ENCODE peak calls at places on chromosomes 12 and 14, in eight cellular contexts. D is PC-3; A is breast epithelium; M is psoas muscle; C is CD4-positive, alpha-beta T cell; X is colonic mucosa; S is heart left ventricle; Z is right atrium auricular region. P is an unnamed sample.
A peak's percentile ranks its signal among the peaks of the same experiment; 100 is the strongest.

GRCh38 chr12:106001105-106001489 is 137.7 kb downstream of the NUAK1 start:
- DNase-seq in M (no peak), D (no peak), Z (no peak), S (no peak), C (no peak), A (no peak), X (no peak), P (no peak)

GRCh38 chr12:129245769-129246168 is 392.5 kb downstream of the GLT1D1 start:
- DNase-seq in Z (no peak), D (no peak), X (no peak), A (no peak), S (no peak), C (no peak), M (no peak), P (no peak)

GRCh38 chr12:57455374-57456144 is 452 bp downstream of the INHBE start:
- DNase-seq in X (no peak), S (no peak), C (no peak), Z (no peak), M (peak; percentile 59), D (no peak), A (no peak), P (no peak)

GRCh38 chr14:77195766-77196165 is 14.2 kb downstream of the TMEM63C start:
- DNase-seq in S (no peak), A (no peak), C (no peak), M (no peak), D (no peak), X (no peak), Z (no peak), P (no peak)

GRCh38 chr12:91722072-91722471 is 423.6 kb downstream of the BTG1 start:
- DNase-seq in M (no peak), C (no peak), S (no peak), Z (no peak), X (no peak), A (no peak), D (peak; percentile 71), P (no peak)

GRCh38 chr14:101888182-101888581 is 76.2 kb upstream of the DYNC1H1 start:
- DNase-seq in D (no peak), C (no peak), M (no peak), X (peak; percentile 10), Z (no peak), S (no peak), A (no peak), P (peak; percentile 34)

GRCh38 chr12:42504049-42504448 is 85.5 kb downstream of the PRICKLE1 start:
- DNase-seq in S (no peak), X (no peak), D (no peak), M (no peak), A (no peak), C (no peak), Z (no peak), P (no peak)

GRCh38 chr14:100438678-100439592 is 115.8 kb downstream of the SLC25A47 start:
- DNase-seq in Z (peak; percentile 53), C (no peak), D (peak; percentile 96), M (no peak), A (peak; percentile 82), X (peak; percentile 89), S (no peak), P (no peak)

GRCh38 chr14:88380405-88380804 is 5.1 kb upstream of the SPATA7 start:
- DNase-seq in S (no peak), X (no peak), D (peak; percentile 61), C (no peak), Z (no peak), M (no peak), A (no peak), P (no peak)

GRCh38 chr14:94132285-94132887 is 3.0 kb upstream of the IFI27L2 start:
- DNase-seq in A (no peak), D (peak; percentile 78), M (no peak), S (no peak), C (peak; percentile 62), Z (peak; percentile 75), X (peak; percentile 68), P (no peak)

GRCh38 chr12:50923361-50924130 is 28.8 kb upstream of the HIGD1C start:
- DNase-seq in A (no peak), D (no peak), M (no peak), X (no peak), Z (no peak), S (no peak), C (no peak), P (no peak)

GRCh38 chr14:98210045-98210678 is 1061.8 kb downstream of the BCL11B start:
- DNase-seq in Z (no peak), X (no peak), S (no peak), M (no peak), A (no peak), D (no peak), C (peak; percentile 53), P (no peak)

GRCh38 chr12:79895041-79895440 is 39.9 kb downstream of the PPP1R12A start:
- DNase-seq in D (no peak), S (no peak), X (no peak), C (no peak), Z (no peak), A (no peak), M (no peak), P (no peak)

GRCh38 chr14:93538411-93538810 is 107.7 kb downstream of the UNC79 start:
- DNase-seq in S (no peak), A (no peak), Z (no peak), X (no peak), C (no peak), M (no peak), D (peak; percentile 20), P (no peak)

GRCh38 chr12:59372971-59373370 is 222.9 kb upstream of the SLC16A7 start:
- DNase-seq in X (no peak), M (no peak), D (peak; percentile 52), A (no peak), C (no peak), Z (no peak), S (no peak), P (no peak)

GRCh38 chr14:62763951-62764350 is 281.3 kb downstream of the KCNH5 start:
- DNase-seq in S (no peak), X (no peak), D (no peak), Z (no peak), A (no peak), C (no peak), M (no peak), P (no peak)

GRCh38 chr12:93174048-93174447 is 203.7 kb upstream of the NUDT4 start:
- DNase-seq in A (no peak), C (no peak), Z (no peak), D (no peak), X (no peak), S (no peak), M (no peak), P (no peak)

GRCh38 chr14:101858791-101859537 is 97.5 kb downstream of the PPP2R5C start:
- DNase-seq in M (no peak), S (no peak), A (no peak), C (no peak), D (no peak), Z (peak; percentile 11), X (no peak), P (no peak)

GRCh38 chr14:33968722-33969121 is 17.8 kb upstream of the EGLN3 start:
- DNase-seq in A (no peak), M (no peak), D (no peak), Z (no peak), C (no peak), S (no peak), X (no peak), P (no peak)

GRCh38 chr14:63342381-63342780 is 23.6 kb upstream of the GPHB5 start:
- DNase-seq in D (peak; percentile 31), S (no peak), C (no peak), M (no peak), A (no peak), Z (no peak), X (no peak), P (no peak)

GRCh38 chr12:100404769-100405407 is 48.0 kb downstream of the SLC17A8 start:
- DNase-seq in A (no peak), Z (no peak), S (no peak), C (no peak), X (peak; percentile 34), D (peak; percentile 51), M (no peak), P (no peak)

GRCh38 chr14:93094121-93094918 is 21.4 kb downstream of the ITPK1 start:
- DNase-seq in A (no peak), M (no peak), Z (no peak), D (no peak), C (no peak), X (no peak), S (no peak), P (no peak)

GRCh38 chr12:108564724-108565123 is 2.3 kb downstream of the ISCU start:
- DNase-seq in Z (no peak), S (no peak), C (no peak), A (no peak), X (peak; percentile 18), M (no peak), D (no peak), P (no peak)

GRCh38 chr14:36254020-36254614 is 66.3 kb downstream of the MBIP start:
- DNase-seq in C (no peak), M (no peak), A (no peak), X (no peak), S (no peak), D (peak; percentile 25), Z (no peak), P (no peak)

GRCh38 chr12:102958073-102958829 is 777 bp downstream of the ASCL1 start:
- DNase-seq in Z (no peak), M (no peak), C (no peak), D (no peak), A (no peak), S (no peak), X (no peak), P (no peak)

GRCh38 chr12:1728824-1729223 is 38.0 kb downstream of the ADIPOR2 start:
- DNase-seq in X (no peak), C (no peak), S (no peak), Z (no peak), M (no peak), D (no peak), A (no peak), P (no peak)
- TF ChIP-seq CTCF in X (no peak), C (no peak), S (no peak), Z (no peak), M (no peak), D (no peak), A (no peak), P (no peak)

DNA sequence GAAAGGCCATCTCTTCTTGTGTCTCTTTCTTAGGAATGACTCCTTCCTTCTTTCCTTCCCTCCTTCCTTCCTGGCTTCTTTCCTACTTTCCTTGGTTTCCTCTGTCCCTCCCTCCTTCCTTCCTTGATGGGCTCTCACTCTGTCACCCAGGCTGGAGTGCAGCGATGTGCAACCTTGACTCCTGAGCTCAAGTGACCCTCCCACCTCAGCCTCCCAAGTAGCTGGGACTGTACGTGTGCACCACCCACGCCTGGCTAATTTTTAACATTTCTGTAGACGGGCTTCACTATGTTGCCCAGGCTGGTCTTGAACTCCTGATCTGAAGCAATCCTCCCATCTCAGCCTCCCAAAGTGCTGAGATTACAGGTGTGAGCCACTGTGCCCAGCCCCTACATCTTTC is 10.9 kb upstream of the P2RX7 start:
- DNase-seq in D (no peak), S (no peak), X (no peak), A (no peak), C (no peak), Z (no peak), M (no peak), P (no peak)
- H3K27ac ChIP-seq in D (no peak overlapping the region), S (no peak overlapping the region), X (no peak overlapping the region), A (no peak overlapping the region), C (no peak overlapping the region), Z (no peak overlapping the region), M (no peak overlapping the region), P (no peak overlapping the region)

GRCh38 chr14:80862983-80863382 is 78.6 kb downstream of the CEP128 start:
- DNase-seq in X (no peak), D (peak; percentile 36), Z (no peak), M (no peak), C (no peak), A (no peak), S (no peak), P (no peak)
- TF ChIP-seq CTCF in X (no peak), D (peak; percentile 65), Z (no peak), M (no peak), C (no peak), A (no peak), S (no peak), P (no peak)

GRCh38 chr14:37623552-37623951 is 28.1 kb downstream of the TTC6 start:
- DNase-seq in X (no peak), M (no peak), Z (no peak), S (no peak), D (peak; percentile 99), C (no peak), A (peak; percentile 63), P (no peak)
- H3K27ac ChIP-seq in X (no peak overlapping the region), M (no peak overlapping the region), Z (no peak overlapping the region), S (no peak overlapping the region), D (peak overlapping the region; percentile 94), C (no peak overlapping the region), A (peak overlapping the region; percentile 3), P (no peak overlapping the region)